ENCODE peak calls at places on chromosomes 4 and X, in seven cellular contexts. Z is mesendoderm, G is mesenchymal stem cell, Y is H9, T is IMR-90, D is neuronal stem cell, L is H1. F is an unnamed sample.

GRCh38 chr4:10185518-10186227 is 69.1 kb upstream of the WDR1 start:
- DNase-seq in Z (no peak), D (no peak), G (no peak), L (no peak), T (no peak), Y (no peak), F (peak)

GRCh38 chr4:141713771-141714445 is 77.5 kb downstream of the IL15 start:
- DNase-seq in L (no peak), Y (no peak), G (peak), D (no peak), Z (peak), T (peak), F (no peak)

GRCh38 chrX:137916090-137916746 is 350.3 kb downstream of the ZIC3 start:
- DNase-seq in G (no peak), Z (peak), D (no peak), T (no peak), Y (peak), L (no peak), F (no peak)

GRCh38 chr4:48944659-48945290 is 38.2 kb upstream of the OCIAD2 start:
- DNase-seq in G (no peak), D (no peak), T (no peak), Y (peak), L (no peak), Z (peak), F (no peak)

GRCh38 chrX:133849676-133850075 is 135.7 kb downstream of the GPC3 start:
- DNase-seq in T (no peak), Z (peak), L (no peak), G (peak), D (no peak), Y (no peak), F (no peak)

GRCh38 chr4:175970734-175971133 is 94.9 kb upstream of the WDR17 start:
- DNase-seq in L (no peak), T (no peak), Y (no peak), G (no peak), D (no peak), Z (peak), F (no peak)

GRCh38 chr4:77989986-77990385 is 67.1 kb upstream of the FRAS1 start:
- DNase-seq in D (no peak), T (no peak), G (no peak), Y (no peak), Z (no peak), L (no peak), F (no peak)

GRCh38 chr4:109729155-109729562 is 711 bp downstream of the PLA2G12A start:
- DNase-seq in G (peak), Z (peak), D (no peak), L (no peak), Y (no peak), T (peak), F (no peak)

GRCh38 chrX:153662266-153662665 is 11.3 kb downstream of the PNCK start:
- DNase-seq in L (no peak), D (no peak), Y (peak), T (peak), G (peak), Z (peak), F (peak)

GRCh38 chr4:26782168-26782829 is 78.3 kb upstream of the STIM2 start:
- DNase-seq in G (no peak), Z (no peak), T (no peak), D (no peak), L (no peak), Y (no peak), F (no peak)

GRCh38 chrX:24283122-24283789 is 30.6 kb downstream of the SUPT20HL2 start:
- DNase-seq in Z (no peak), T (no peak), G (no peak), Y (no peak), D (no peak), L (no peak), F (no peak)

GRCh38 chr4:16686195-16686594 is 212.2 kb downstream of the LDB2 start:
- DNase-seq in T (peak), D (no peak), Z (no peak), G (peak), L (no peak), Y (no peak), F (no peak)

GRCh38 chrX:113833096-113833495 is 750.8 kb upstream of the HTR2C start:
- DNase-seq in G (no peak), T (no peak), D (no peak), Y (no peak), L (no peak), Z (no peak), F (peak)

GRCh38 chr4:96342790-96343455 is 503.0 kb downstream of the PDHA2 start:
- DNase-seq in D (no peak), L (no peak), G (no peak), Y (no peak), T (no peak), Z (no peak), F (no peak)

GRCh38 chrX:108419401-108419800 is 18.8 kb downstream of the COL4A6 start:
- DNase-seq in D (no peak), Z (no peak), Y (no peak), L (no peak), G (no peak), T (no peak), F (no peak)

GRCh38 chr4:119872344-119873031 is 194.2 kb downstream of the MAD2L1 start:
- DNase-seq in G (peak), L (no peak), Y (no peak), Z (no peak), T (no peak), D (no peak), F (no peak)

GRCh38 chr4:89682808-89683207 is 154.2 kb downstream of the SNCA start:
- DNase-seq in Z (peak), D (no peak), L (no peak), G (no peak), T (no peak), Y (no peak), F (no peak)

GRCh38 chrX:41913476-41913875 is 9.9 kb downstream of the CASK start:
- DNase-seq in G (no peak), D (no peak), Y (no peak), Z (no peak), L (no peak), T (peak), F (no peak)

GRCh38 chrX:13340182-13340791 is 20.4 kb upstream of the ATXN3L start:
- DNase-seq in L (no peak), Y (no peak), D (no peak), T (peak), G (no peak), Z (no peak), F (peak)

GRCh38 chrX:19571708-19572107 is 56.4 kb upstream of the MAP3K15 start:
- DNase-seq in Z (no peak), L (no peak), T (no peak), D (no peak), Y (no peak), G (no peak), F (no peak)

GRCh38 chr4:176400816-176401461 is 81.2 kb downstream of the SPCS3 start:
- DNase-seq in G (peak), D (no peak), Y (no peak), Z (no peak), L (no peak), T (peak), F (no peak)

GRCh38 chr4:62912531-62912930 is 1496.7 kb downstream of the TECRL start:
- DNase-seq in Y (no peak), L (no peak), T (no peak), Z (no peak), D (no peak), G (no peak), F (no peak)

DNA sequence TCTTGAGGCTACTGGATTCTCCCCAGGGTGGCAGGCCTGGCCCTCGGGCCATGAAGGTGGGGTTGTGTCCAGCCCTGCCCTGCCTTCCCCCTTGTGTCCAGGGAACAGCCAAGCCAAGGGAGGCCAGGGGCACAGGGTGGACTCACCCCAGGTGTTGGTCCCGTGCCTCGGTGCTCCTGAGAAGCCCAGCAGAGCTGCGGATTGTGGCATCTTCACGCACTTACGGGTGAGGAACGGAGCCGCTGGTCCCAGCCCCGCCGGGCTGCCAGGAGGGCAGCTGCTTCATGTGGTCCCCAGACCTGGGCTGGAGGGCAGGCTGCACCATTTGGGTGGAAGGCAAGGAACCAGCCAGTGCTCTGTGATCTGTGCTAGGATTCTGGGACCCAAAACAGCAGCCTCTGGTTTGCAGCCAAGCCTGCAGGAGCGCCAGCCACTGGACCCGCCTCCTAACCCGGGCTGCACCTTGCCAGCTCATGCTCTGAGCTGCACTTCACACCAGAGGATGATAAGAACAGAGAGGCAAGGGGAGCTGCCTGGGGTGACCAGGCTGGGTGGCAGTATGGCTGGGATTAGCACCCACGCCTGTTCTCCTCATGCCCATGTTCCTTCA is 36.1 kb upstream of the HMX1 start:
- DNase-seq in L (no peak), G (no peak), T (no peak), D (no peak), Y (peak), Z (no peak), F (no peak)
- H3K27ac ChIP-seq in L (no peak), G (no peak), T (no peak), D (no peak), Y (no peak), Z (no peak), F (no peak)

DNA sequence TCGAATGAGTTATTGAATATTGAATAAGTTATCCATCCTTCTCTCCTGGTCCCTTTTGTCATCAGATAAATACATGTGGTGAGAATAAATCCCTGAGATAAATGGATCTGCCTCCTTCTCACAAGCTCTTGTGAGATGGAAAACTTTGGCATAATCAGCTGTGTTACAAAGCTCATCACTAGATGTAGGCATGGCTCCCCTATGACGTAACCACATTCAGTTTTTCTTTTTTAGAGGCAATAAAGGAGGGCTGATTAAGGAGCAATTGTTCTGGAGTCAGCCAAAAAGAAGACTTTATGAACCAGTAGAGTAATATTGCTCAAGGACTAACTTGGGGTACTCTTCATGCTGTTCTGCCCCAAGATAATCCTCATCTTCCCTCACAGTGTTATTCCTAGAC is 90.5 kb upstream of the GATB start:
- DNase-seq in G (no peak), L (no peak), T (no peak), Z (no peak), D (no peak), Y (no peak), F (no peak)
- H2AK5ac ChIP-seq in G (no peak), L (no peak), T (no peak), Z (no peak), D (no peak), Y (no peak), F (no peak)

GRCh38 chr4:73706811-73707210 is 33.6 kb upstream of the CXCL8 start:
- DNase-seq in Y (no peak), T (no peak), L (no peak), Z (no peak), D (no peak), G (no peak), F (no peak)

GRCh38 chr4:73705721-73706120 is 34.6 kb upstream of the CXCL8 start:
- DNase-seq in T (no peak), D (no peak), L (no peak), G (no peak), Y (no peak), Z (no peak), F (no peak)

GRCh38 chr4:73707269-73707875 is 33.0 kb upstream of the CXCL8 start:
- DNase-seq in Y (no peak), Z (peak), D (no peak), G (no peak), L (no peak), T (no peak), F (no peak)

GRCh38 chr4:73709461-73710033 is 30.8 kb upstream of the CXCL8 start:
- DNase-seq in D (no peak), L (no peak), T (no peak), G (no peak), Z (no peak), Y (no peak), F (no peak)

GRCh38 chr4:73707918-73708577 is 32.3 kb upstream of the CXCL8 start:
- DNase-seq in Z (peak), D (no peak), L (no peak), Y (no peak), G (peak), T (peak), F (peak)
- H3K27ac ChIP-seq in Z (peak), D (no peak), L (no peak), Y (no peak), G (peak), T (peak), F (peak)

GRCh38 chr4:128303986-128304385 is 16.4 kb upstream of the PGRMC2 start:
- DNase-seq in T (no peak), Y (no peak), G (no peak), L (no peak), D (no peak), Z (no peak), F (no peak)
- H2AK5ac ChIP-seq in T (peak), Y (no peak), G (no peak), L (no peak), D (no peak), Z (no peak), F (no peak)

DNA sequence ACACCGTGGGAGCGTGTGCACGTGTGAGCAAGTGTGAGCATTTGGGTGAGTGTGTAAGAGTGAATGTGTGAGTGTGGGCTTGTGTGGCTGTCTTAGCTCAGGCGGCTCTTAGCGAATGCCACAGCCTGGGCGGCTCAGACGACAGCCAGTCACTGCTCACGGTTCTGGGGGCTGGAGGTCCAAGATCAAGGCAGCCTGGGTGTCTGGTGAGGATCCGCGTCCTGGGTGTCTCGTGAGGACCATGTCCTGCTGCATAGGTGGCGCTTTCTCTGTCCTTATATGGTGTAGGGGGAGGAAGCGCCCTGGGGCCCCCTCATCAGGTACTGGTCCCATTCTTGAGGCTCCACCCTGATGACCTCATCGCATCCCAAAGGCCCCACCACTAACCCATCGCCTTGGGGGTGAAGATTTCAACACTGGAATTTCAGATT is 4.5 kb downstream of the DOK7 start:
- DNase-seq in G (no peak), T (no peak), L (no peak), Z (peak), D (no peak), Y (no peak), F (no peak)
- H3K27ac ChIP-seq in G (no peak), T (no peak), L (no peak), Z (no peak), D (no peak), Y (no peak), F (no peak)

DNA sequence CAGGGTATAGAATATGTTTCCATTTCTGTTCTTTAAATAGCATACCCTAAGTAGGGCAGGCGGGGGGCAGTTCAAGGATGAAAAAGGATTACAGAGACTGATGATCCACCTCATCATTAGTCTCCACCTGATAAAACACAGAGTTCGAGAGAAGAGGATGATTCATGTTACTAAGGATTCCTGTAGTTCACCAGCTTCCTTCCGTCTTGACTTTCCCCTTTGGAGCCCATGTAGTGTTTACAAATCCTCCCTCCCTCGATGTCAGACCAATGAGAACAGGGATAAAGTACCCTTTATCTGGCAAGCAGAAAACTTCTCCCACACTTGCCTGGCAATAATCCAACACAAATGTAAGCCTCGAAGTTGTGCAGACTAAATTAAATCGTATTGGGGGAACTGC is 526.3 kb upstream of the FAM241A start:
- DNase-seq in G (no peak), Z (no peak), L (no peak), Y (no peak), T (peak), D (no peak), F (no peak)
- H2AK5ac ChIP-seq in G (no peak), Z (no peak), L (no peak), Y (no peak), T (no peak), D (no peak), F (no peak)

DNA sequence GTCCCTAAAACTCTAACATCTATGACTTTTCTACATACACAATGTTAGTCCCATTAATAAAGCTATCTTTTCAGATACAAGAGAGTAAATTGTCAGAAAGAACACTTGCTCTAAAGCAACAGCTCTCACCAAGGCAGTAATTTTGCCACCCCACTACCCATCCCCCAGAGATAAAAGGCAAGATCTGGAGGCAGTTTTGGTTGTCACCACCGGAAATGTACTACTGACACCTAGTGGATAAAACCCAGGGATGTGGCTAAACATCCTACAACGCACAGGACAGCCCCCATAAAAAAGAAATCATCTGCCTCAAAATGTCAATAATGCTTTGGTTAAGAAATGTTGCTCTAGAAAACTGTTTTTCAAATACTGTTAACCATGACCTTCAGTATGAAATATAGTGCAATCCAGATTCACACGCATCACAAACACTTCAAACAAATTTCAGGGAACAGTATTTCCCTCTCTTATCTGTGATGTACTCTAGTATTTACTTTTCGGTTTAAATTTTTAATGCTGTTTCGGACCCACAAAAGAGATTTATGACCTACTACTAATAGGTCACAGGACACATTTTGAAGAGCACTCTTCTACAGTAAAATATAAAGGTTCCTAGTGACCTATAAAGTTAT is 5.1 kb downstream of the FBXL5 start:
- DNase-seq in Y (peak), T (peak), L (no peak), D (peak), G (peak), Z (peak), F (peak)
- H3K27ac ChIP-seq in Y (no peak), T (no peak), L (no peak), D (no peak), G (no peak), Z (no peak), F (no peak)